ENCODE peak calls at places on chromosome 2, in seven cellular contexts. R is tibial artery, E is HCT116, Z is MM.1S, F is neural progenitor cell, D is cardiac fibroblast, V is AG04450. W is an unnamed sample.

GRCh38 chr2:168254158-168254935 is 7.0 kb upstream of the STK39 start:
- DNase-seq in R (no peak), E (peak; percentile 41), Z (no peak), F (no peak), D (no peak), V (no peak), W (no peak)

GRCh38 chr2:159982270-159982669 is 80.1 kb downstream of the PLA2R1 start:
- DNase-seq in R (peak; percentile 54), E (no peak), Z (no peak), F (no peak), D (peak; percentile 78), V (no peak), W (no peak)

GRCh38 chr2:145040433-145040832 is 520.5 kb upstream of the ZEB2 start:
- DNase-seq in R (no peak), E (no peak), Z (no peak), F (no peak), D (peak; percentile 34), V (no peak), W (no peak)

GRCh38 chr2:11550901-11551568 is 17.2 kb downstream of the GREB1 start:
- DNase-seq in R (no peak), E (no peak), Z (no peak), F (no peak), D (no peak), V (no peak), W (no peak)

GRCh38 chr2:134718095-134718955 is 475 bp downstream of the TMEM163 start:
- DNase-seq in R (no peak), E (no peak), Z (no peak), F (peak; percentile 70), D (no peak), V (no peak), W (peak; percentile 31)

GRCh38 chr2:241230435-241230834 is 42.0 kb downstream of the ANO7 start:
- DNase-seq in R (no peak), E (no peak), Z (no peak), F (no peak), D (no peak), V (no peak), W (no peak)

GRCh38 chr2:231133365-231134114 is 8.7 kb upstream of the HTR2B start:
- DNase-seq in R (no peak), E (no peak), Z (no peak), F (no peak), D (peak; percentile 59), V (no peak), W (no peak)

GRCh38 chr2:145431181-145431951 is 911.4 kb upstream of the ZEB2 start:
- DNase-seq in R (no peak), E (no peak), Z (no peak), F (peak; percentile 63), D (peak; percentile 22), V (no peak), W (peak; percentile 69)

GRCh38 chr2:122029456-122029855 is 274.0 kb downstream of the TSN start:
- DNase-seq in R (no peak), E (no peak), Z (no peak), F (no peak), D (no peak), V (no peak), W (no peak)

GRCh38 chr2:145253492-145253891 is 733.6 kb upstream of the ZEB2 start:
- DNase-seq in R (no peak), E (no peak), Z (no peak), F (no peak), D (no peak), V (no peak), W (no peak)

GRCh38 chr2:227234432-227234831 is 70.0 kb downstream of the COL4A3 start:
- DNase-seq in R (no peak), E (no peak), Z (no peak), F (no peak), D (no peak), V (no peak), W (no peak)

GRCh38 chr2:73000808-73001570 is 70.5 kb downstream of the SFXN5 start:
- DNase-seq in R (no peak), E (no peak), Z (no peak), F (no peak), D (no peak), V (no peak), W (no peak)

GRCh38 chr2:156901373-156902031 is 356.0 kb upstream of the GALNT5 start:
- DNase-seq in R (no peak), E (no peak), Z (no peak), F (no peak), D (no peak), V (no peak), W (no peak)

GRCh38 chr2:106745468-106745867 is 140.5 kb downstream of the ST6GAL2 start:
- DNase-seq in R (no peak), E (no peak), Z (no peak), F (peak; percentile 2), D (peak; percentile 2), V (no peak), W (no peak)

GRCh38 chr2:189580267-189580661 is 322 bp downstream of the SLC40A1 start:
- DNase-seq in R (peak; percentile 27), E (no peak), Z (peak; percentile 47), F (peak; percentile 45), D (no peak), V (no peak), W (peak; percentile 17)

GRCh38 chr2:216637472-216637871 is 4.3 kb downstream of the IGFBP2 start:
- DNase-seq in R (no peak), E (no peak), Z (no peak), F (no peak), D (no peak), V (no peak), W (no peak)

GRCh38 chr2:28729698-28730097 is 21.9 kb upstream of the PPP1CB start:
- DNase-seq in R (no peak), E (no peak), Z (no peak), F (no peak), D (no peak), V (no peak), W (no peak)

GRCh38 chr2:111133603-111134002 is 12.9 kb downstream of the BCL2L11 start:
- DNase-seq in R (no peak), E (no peak), Z (no peak), F (no peak), D (no peak), V (no peak), W (no peak)

GRCh38 chr2:111135910-111136297 is 15.2 kb downstream of the BCL2L11 start:
- DNase-seq in R (peak; percentile 29), E (no peak), Z (no peak), F (peak; percentile 27), D (peak; percentile 90), V (no peak), W (peak; percentile 11)

GRCh38 chr2:111135237-111135909 is 14.7 kb downstream of the BCL2L11 start:
- DNase-seq in R (no peak), E (no peak), Z (no peak), F (no peak), D (no peak), V (no peak), W (no peak)

GRCh38 chr2:111138834-111139233 is 18.1 kb downstream of the BCL2L11 start:
- DNase-seq in R (no peak), E (no peak), Z (no peak), F (no peak), D (no peak), V (no peak), W (no peak)

DNA sequence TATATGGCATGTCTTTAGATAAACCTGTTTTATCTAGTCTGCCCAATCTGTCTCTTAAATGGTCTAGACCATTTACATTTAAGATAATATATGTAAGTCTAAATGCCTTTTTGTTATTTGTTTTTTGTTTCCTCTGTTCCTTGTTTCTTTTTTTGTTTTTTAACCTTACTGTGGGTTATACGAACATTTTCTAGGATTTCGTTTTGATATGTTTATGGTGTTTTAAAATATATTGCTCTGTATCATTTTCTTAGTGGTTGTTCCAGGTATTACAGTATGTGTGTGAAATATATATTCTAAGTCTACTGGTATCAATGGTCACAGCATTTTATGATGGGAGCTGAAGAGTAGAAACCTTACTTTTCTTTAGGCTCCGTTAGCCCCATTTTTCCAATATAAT is 13.4 kb downstream of the BCL2L11 start:
- DNase-seq in R (no peak), E (no peak), Z (no peak), F (no peak), D (no peak), V (no peak), W (no peak)
- TF ChIP-seq CTCF in R (no peak), E (peak; percentile 52), Z (peak; percentile 35), F (peak; percentile 16), D (peak; percentile 34), V (no peak), W (no peak)

GRCh38 chr2:60466161-60466702 is 87.2 kb downstream of the BCL11A start:
- DNase-seq in R (no peak), E (no peak), Z (no peak), F (no peak), D (no peak), V (no peak), W (no peak)

GRCh38 chr2:60468390-60469085 is 84.9 kb downstream of the BCL11A start:
- DNase-seq in R (no peak), E (no peak), Z (peak; percentile 27), F (no peak), D (peak; percentile 55), V (no peak), W (no peak)

GRCh38 chr2:60461421-60462108 is 91.9 kb downstream of the BCL11A start:
- DNase-seq in R (no peak), E (no peak), Z (no peak), F (no peak), D (no peak), V (no peak), W (no peak)

GRCh38 chr2:60463249-60463648 is 90.2 kb downstream of the BCL11A start:
- DNase-seq in R (no peak), E (no peak), Z (no peak), F (no peak), D (peak; percentile 72), V (no peak), W (no peak)

GRCh38 chr2:60465736-60466135 is 87.7 kb downstream of the BCL11A start:
- DNase-seq in R (no peak), E (no peak), Z (no peak), F (no peak), D (no peak), V (no peak), W (no peak)
- TF ChIP-seq CTCF in R (no peak), E (no peak), Z (no peak), F (no peak), D (no peak), V (no peak), W (no peak)

GRCh38 chr2:181178130-181178529 is 197.7 kb downstream of the UBE2E3 start:
- DNase-seq in R (no peak), E (no peak), Z (no peak), F (no peak), D (no peak), V (no peak), W (no peak)

GRCh38 chr2:181176540-181176939 is 196.1 kb downstream of the UBE2E3 start:
- DNase-seq in R (no peak), E (no peak), Z (no peak), F (no peak), D (no peak), V (no peak), W (no peak)

GRCh38 chr2:181177376-181177775 is 197.0 kb downstream of the UBE2E3 start:
- DNase-seq in R (no peak), E (no peak), Z (no peak), F (no peak), D (no peak), V (no peak), W (no peak)

GRCh38 chr2:181174880-181175590 is 194.6 kb downstream of the UBE2E3 start:
- DNase-seq in R (no peak), E (no peak), Z (no peak), F (no peak), D (no peak), V (no peak), W (no peak)

GRCh38 chr2:181178823-181179412 is 198.5 kb downstream of the UBE2E3 start:
- DNase-seq in R (no peak), E (peak; percentile 27), Z (no peak), F (peak; percentile 48), D (no peak), V (no peak), W (peak; percentile 24)
- TF ChIP-seq CTCF in R (no peak), E (peak; percentile 63), Z (peak; percentile 37), F (peak; percentile 64), D (peak; percentile 45), V (peak; percentile 38), W (peak; percentile 52)

GRCh38 chr2:232809349-232810124 is 33.2 kb upstream of the KCNJ13 start:
- DNase-seq in R (no peak), E (no peak), Z (no peak), F (no peak), D (no peak), V (no peak), W (no peak)
- TF ChIP-seq CTCF in R (no peak), E (no peak), Z (no peak), F (no peak), D (no peak), V (no peak), W (no peak)